ENCODE peak calls at places on chromosome 4, in five cellular contexts. D is left lung, W is cardiac muscle cell, K is heart left ventricle, U is PC-3. H is an unnamed sample.

GRCh38 chr4:188289531-188289930 is 150.3 kb downstream of the TRIML1 start:
- DNase-seq in D (no peak), W (no peak), K (no peak), U (no peak), H (no peak)

GRCh38 chr4:142778430-142778829 is 67.7 kb downstream of the INPP4B start:
- DNase-seq in D (no peak), W (no peak), K (no peak), U (no peak), H (no peak)

GRCh38 chr4:24428850-24429249 is 155.5 kb downstream of the DHX15 start:
- DNase-seq in D (no peak), W (no peak), K (no peak), U (no peak), H (no peak)

GRCh38 chr4:167021545-167022155 is 212.6 kb downstream of the SPOCK3 start:
- DNase-seq in D (peak; percentile 40), W (peak; percentile 78), K (peak; percentile 67), U (peak; percentile 74), H (peak; percentile 5)

GRCh38 chr4:144906181-144906895 is 191.7 kb downstream of the ANAPC10 start:
- DNase-seq in D (no peak), W (no peak), K (no peak), U (peak; percentile 47), H (no peak)

GRCh38 chr4:41384992-41385391 is 128.3 kb downstream of the UCHL1 start:
- DNase-seq in D (peak; percentile 56), W (no peak), K (peak; percentile 86), U (no peak), H (no peak)

GRCh38 chr4:143234153-143234552 is 49.4 kb downstream of the USP38 start:
- DNase-seq in D (no peak), W (no peak), K (no peak), U (no peak), H (no peak)

GRCh38 chr4:139670765-139671164 is 5.1 kb downstream of the MGST2 start:
- DNase-seq in D (no peak), W (no peak), K (no peak), U (no peak), H (no peak)

GRCh38 chr4:138090145-138090917 is 151.8 kb downstream of the SLC7A11 start:
- DNase-seq in D (no peak), W (peak; percentile 77), K (no peak), U (peak; percentile 85), H (peak; percentile 2)

GRCh38 chr4:112127736-112128322 is 17.4 kb upstream of the FAM241A start:
- DNase-seq in D (no peak), W (no peak), K (no peak), U (peak; percentile 59), H (no peak)

GRCh38 chr4:108493596-108493931 is 126.8 kb upstream of the RPL34 start:
- DNase-seq in D (no peak), W (no peak), K (no peak), U (no peak), H (no peak)

GRCh38 chr4:176758731-176759130 is 34.0 kb downstream of the VEGFC start:
- DNase-seq in D (no peak), W (no peak), K (no peak), U (no peak), H (no peak)

GRCh38 chr4:1616574-1616964 is 67.5 kb downstream of the FAM53A start:
- DNase-seq in D (no peak), W (no peak), K (no peak), U (no peak), H (no peak)

GRCh38 chr4:128306992-128307581 is 19.5 kb upstream of the PGRMC2 start:
- DNase-seq in D (no peak), W (no peak), K (no peak), U (no peak), H (no peak)

GRCh38 chr4:54940996-54941395 is 184.4 kb downstream of the KDR start:
- DNase-seq in D (no peak), W (no peak), K (no peak), U (no peak), H (no peak)

GRCh38 chr4:156968479-156968984 is 3.1 kb downstream of the PDGFC start:
- DNase-seq in D (peak; percentile 47), W (peak; percentile 69), K (no peak), U (peak; percentile 81), H (no peak)

GRCh38 chr4:37742149-37742548 is 56.0 kb upstream of the RELL1 start:
- DNase-seq in D (no peak), W (no peak), K (no peak), U (peak; percentile 66), H (no peak)

GRCh38 chr4:7389719-7390118 is 45.0 kb downstream of the PSAPL1 start:
- DNase-seq in D (peak; percentile 19), W (no peak), K (peak; percentile 37), U (no peak), H (no peak)

GRCh38 chr4:168893205-168893604 is 116.8 kb downstream of the CBR4 start:
- DNase-seq in D (no peak), W (no peak), K (no peak), U (no peak), H (no peak)

GRCh38 chr4:1192493-1193205 is 20.3 kb upstream of the SPON2 start:
- DNase-seq in D (peak; percentile 32), W (no peak), K (peak; percentile 64), U (no peak), H (no peak)

GRCh38 chr4:23788460-23788859 is 101.4 kb downstream of the PPARGC1A start:
- DNase-seq in D (no peak), W (no peak), K (no peak), U (no peak), H (no peak)

GRCh38 chr4:314296-314903 is 9.1 kb upstream of the ZNF732 start:
- DNase-seq in D (no peak), W (no peak), K (no peak), U (no peak), H (no peak)

GRCh38 chr4:175308236-175308635 is 390.1 kb downstream of the ADAM29 start:
- DNase-seq in D (no peak), W (no peak), K (no peak), U (peak; percentile 35), H (no peak)

GRCh38 chr4:26619784-26620183 is 35.9 kb downstream of the TBC1D19 start:
- DNase-seq in D (no peak), W (no peak), K (no peak), U (peak; percentile 3), H (no peak)

GRCh38 chr4:123652501-123652900 is 255.9 kb downstream of the SPRY1 start:
- DNase-seq in D (no peak), W (no peak), K (no peak), U (no peak), H (no peak)

GRCh38 chr4:87555751-87556619 is 26.8 kb upstream of the SPARCL1 start:
- DNase-seq in D (no peak), W (no peak), K (no peak), U (peak; percentile 89), H (no peak)

GRCh38 chr4:11632488-11632887 is 203.8 kb upstream of the HS3ST1 start:
- DNase-seq in D (no peak), W (no peak), K (no peak), U (peak; percentile 78), H (no peak)

GRCh38 chr4:57548856-57549255 is 438.7 kb upstream of the IGFBP7 start:
- DNase-seq in D (no peak), W (no peak), K (no peak), U (no peak), H (no peak)

GRCh38 chr4:78650106-78651021 is 98.8 kb downstream of the ANXA3 start:
- DNase-seq in D (no peak), W (peak; percentile 7), K (no peak), U (peak; percentile 89), H (no peak)

GRCh38 chr4:3671571-3672464 is 94.4 kb upstream of the ADRA2C start:
- DNase-seq in D (no peak), W (no peak), K (no peak), U (peak; percentile 52), H (no peak)

GRCh38 chr4:104986306-104986705 is 160.4 kb upstream of the TET2 start:
- DNase-seq in D (no peak), W (no peak), K (no peak), U (no peak), H (no peak)

DNA sequence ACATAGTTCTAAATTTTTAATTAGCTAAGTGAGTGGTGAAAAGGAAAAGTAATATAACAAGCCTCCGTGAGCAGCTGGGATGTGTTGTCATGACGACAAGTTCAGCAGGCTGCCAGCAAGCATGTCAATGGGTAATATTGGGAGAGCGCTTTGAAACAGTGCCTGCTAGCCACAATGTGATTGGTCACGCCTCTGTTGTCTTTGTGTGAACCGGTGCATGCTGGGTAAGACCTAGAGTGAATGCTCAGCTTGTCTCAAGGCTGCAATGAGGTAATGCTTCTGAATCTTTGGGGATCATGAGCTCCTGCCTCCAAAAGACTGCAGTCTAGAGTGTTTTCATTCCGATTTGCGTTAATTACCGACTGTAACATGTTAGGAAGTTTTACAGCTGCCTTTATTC is 54.9 kb downstream of the STOX2 start:
- DNase-seq in D (no peak), W (peak; percentile 34), K (no peak), U (peak; percentile 40), H (no peak)
- H3K4me3 ChIP-seq in D (no peak overlapping the region), W (no peak overlapping the region), K (peak overlapping the region; percentile 19), U (no peak overlapping the region), H (no peak overlapping the region)

GRCh38 chr4:17094811-17095210 is 196.4 kb upstream of the LDB2 start:
- DNase-seq in D (no peak), W (no peak), K (no peak), U (no peak), H (no peak)

GRCh38 chr4:17092990-17093880 is 194.8 kb upstream of the LDB2 start:
- DNase-seq in D (no peak), W (no peak), K (no peak), U (no peak), H (no peak)

GRCh38 chr4:17096692-17097091 is 198.2 kb upstream of the LDB2 start:
- DNase-seq in D (no peak), W (no peak), K (no peak), U (no peak), H (no peak)

GRCh38 chr4:17095771-17096170 is 197.3 kb upstream of the LDB2 start:
- DNase-seq in D (no peak), W (no peak), K (no peak), U (no peak), H (no peak)

GRCh38 chr4:17094209-17094608 is 195.8 kb upstream of the LDB2 start:
- DNase-seq in D (no peak), W (no peak), K (no peak), U (no peak), H (no peak)
- H3K4me1 ChIP-seq in D (no peaks in the 10 kb centered on the region), W (peaks cover 16% of the 10 kb centered on the region), K (peaks cover 22% of the 10 kb centered on the region), U (no peaks in the 10 kb centered on the region), H (no peaks in the 10 kb centered on the region)

GRCh38 chr4:113757486-113757885 is 4.1 kb downstream of the CAMK2D start:
- DNase-seq in D (no peak), W (no peak), K (no peak), U (no peak), H (no peak)
- H3K27ac ChIP-seq in D (no peak overlapping the region), W (no peak overlapping the region), K (peak overlapping the region; percentile 99), U (no peak overlapping the region), H (no peak overlapping the region)

DNA sequence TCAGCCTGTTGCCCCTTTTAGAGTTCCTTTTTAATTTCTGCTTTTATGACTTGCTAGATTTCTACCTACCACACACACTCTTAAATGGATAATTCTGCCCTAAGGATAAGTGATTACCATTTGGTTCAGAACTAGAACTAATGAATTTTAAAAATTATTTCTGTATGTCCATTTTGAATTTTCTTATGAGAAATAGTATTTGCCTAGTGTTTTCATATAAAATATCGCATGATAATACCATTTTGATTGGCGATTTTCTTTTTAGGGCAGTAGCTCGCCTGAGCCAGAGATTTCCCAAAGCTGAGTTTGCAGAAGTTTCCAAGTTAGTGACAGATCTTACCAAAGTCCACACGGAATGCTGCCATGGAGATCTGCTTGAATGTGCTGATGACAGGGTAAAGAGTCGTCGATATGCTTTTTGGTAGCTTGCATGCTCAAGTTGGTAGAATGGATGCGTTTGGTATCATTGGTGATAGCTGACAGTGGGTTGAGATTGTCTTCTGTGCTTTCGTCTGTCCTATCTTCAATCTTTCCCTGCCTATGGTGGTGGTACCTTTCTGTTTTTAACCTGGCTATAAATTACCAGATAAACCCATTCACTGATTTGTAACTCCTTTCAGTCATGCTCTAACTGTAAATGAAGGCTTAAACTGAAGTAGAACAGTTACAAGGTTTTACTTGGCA is 7.8 kb downstream of the ALB start:
- DNase-seq in D (no peak), W (no peak), K (no peak), U (no peak), H (no peak)
- H3K4me3 ChIP-seq in D (no peak overlapping the region), W (no peak overlapping the region), K (no peak overlapping the region), U (no peak overlapping the region), H (no peak overlapping the region)